ENCODE peak calls at places on chromosome X, in nine cellular contexts. One of them, this sample, is unnamed.

GRCh38 chrX:18534949-18535348 is 109.5 kb downstream of the CDKL5 start:
- DNase-seq in AML-193: no peak
- DNase-seq in ovary: no peak
- DNase-seq in Jurkat, Clone E6-1: no peak
- DNase-seq in neural crest cell: no peak
- DNase-seq in cardiac muscle cell: no peak
- DNase-seq in amniotic epithelial cell: no peak
- DNase-seq in HT-29: no peak
- DNase-seq in right atrium auricular region: no peak
- DNase-seq in this sample: no peak

GRCh38 chrX:11724122-11725017 is 33.7 kb upstream of the MSL3 start:
- DNase-seq in amniotic epithelial cell: peak; percentile 26
- DNase-seq in ovary: no peak
- DNase-seq in HT-29: peak; percentile 44
- DNase-seq in right atrium auricular region: no peak
- DNase-seq in neural crest cell: no peak
- DNase-seq in AML-193: no peak
- DNase-seq in Jurkat, Clone E6-1: peak; percentile 9
- DNase-seq in cardiac muscle cell: peak; percentile 56
- DNase-seq in this sample: peak; percentile 33

GRCh38 chrX:48937065-48937907 is 18.5 kb upstream of the PIM2 start:
- DNase-seq in amniotic epithelial cell: peak; percentile 31
- DNase-seq in Jurkat, Clone E6-1: peak; percentile 83
- DNase-seq in AML-193: peak; percentile 83
- DNase-seq in neural crest cell: no peak
- DNase-seq in right atrium auricular region: no peak
- DNase-seq in cardiac muscle cell: peak; percentile 34
- DNase-seq in HT-29: no peak
- DNase-seq in ovary: no peak
- DNase-seq in this sample: peak; percentile 93

GRCh38 chrX:13022926-13023325 is 21.5 kb downstream of the FAM9C start:
- DNase-seq in ovary: no peak
- DNase-seq in amniotic epithelial cell: no peak
- DNase-seq in Jurkat, Clone E6-1: no peak
- DNase-seq in neural crest cell: no peak
- DNase-seq in HT-29: no peak
- DNase-seq in AML-193: no peak
- DNase-seq in right atrium auricular region: no peak
- DNase-seq in cardiac muscle cell: no peak
- DNase-seq in this sample: no peak

GRCh38 chrX:53184836-53185235 is 40.2 kb downstream of the KDM5C start:
- DNase-seq in AML-193: no peak
- DNase-seq in HT-29: no peak
- DNase-seq in ovary: no peak
- DNase-seq in neural crest cell: no peak
- DNase-seq in cardiac muscle cell: peak; percentile 13
- DNase-seq in Jurkat, Clone E6-1: no peak
- DNase-seq in right atrium auricular region: no peak
- DNase-seq in amniotic epithelial cell: peak; percentile 26
- DNase-seq in this sample: no peak

GRCh38 chrX:68454476-68455150 is 21.3 kb upstream of the OPHN1 start:
- DNase-seq in right atrium auricular region: no peak
- DNase-seq in Jurkat, Clone E6-1: no peak
- DNase-seq in cardiac muscle cell: no peak
- DNase-seq in neural crest cell: no peak
- DNase-seq in amniotic epithelial cell: no peak
- DNase-seq in AML-193: no peak
- DNase-seq in ovary: no peak
- DNase-seq in HT-29: no peak
- DNase-seq in this sample: no peak

GRCh38 chrX:10106801-10107200 is 50.0 kb upstream of the CLCN4 start:
- DNase-seq in Jurkat, Clone E6-1: peak; percentile 75
- DNase-seq in AML-193: no peak
- DNase-seq in ovary: no peak
- DNase-seq in amniotic epithelial cell: no peak
- DNase-seq in neural crest cell: no peak
- DNase-seq in right atrium auricular region: no peak
- DNase-seq in HT-29: no peak
- DNase-seq in cardiac muscle cell: no peak
- DNase-seq in this sample: no peak

GRCh38 chrX:26442340-26442739 is 226.4 kb downstream of the MAGEB5 start:
- DNase-seq in HT-29: peak; percentile 44
- DNase-seq in right atrium auricular region: no peak
- DNase-seq in neural crest cell: no peak
- DNase-seq in amniotic epithelial cell: peak; percentile 24
- DNase-seq in Jurkat, Clone E6-1: no peak
- DNase-seq in cardiac muscle cell: peak; percentile 3
- DNase-seq in ovary: no peak
- DNase-seq in AML-193: peak; percentile 2
- DNase-seq in this sample: no peak

GRCh38 chrX:148960060-148960459 is 459.6 kb downstream of the AFF2 start:
- DNase-seq in HT-29: no peak
- DNase-seq in right atrium auricular region: no peak
- DNase-seq in cardiac muscle cell: peak; percentile 34
- DNase-seq in amniotic epithelial cell: peak; percentile 12
- DNase-seq in AML-193: no peak
- DNase-seq in Jurkat, Clone E6-1: no peak
- DNase-seq in ovary: no peak
- DNase-seq in neural crest cell: no peak
- DNase-seq in this sample: no peak

GRCh38 chrX:10741003-10741402 is 120.6 kb upstream of the MID1 start:
- DNase-seq in cardiac muscle cell: no peak
- DNase-seq in neural crest cell: no peak
- DNase-seq in ovary: no peak
- DNase-seq in HT-29: no peak
- DNase-seq in right atrium auricular region: no peak
- DNase-seq in AML-193: no peak
- DNase-seq in amniotic epithelial cell: peak; percentile 15
- DNase-seq in Jurkat, Clone E6-1: no peak
- DNase-seq in this sample: no peak

GRCh38 chrX:117517994-117518393 is 598.6 kb downstream of the KLHL13 start:
- DNase-seq in HT-29: no peak
- DNase-seq in amniotic epithelial cell: no peak
- DNase-seq in neural crest cell: no peak
- DNase-seq in Jurkat, Clone E6-1: no peak
- DNase-seq in ovary: no peak
- DNase-seq in right atrium auricular region: no peak
- DNase-seq in cardiac muscle cell: no peak
- DNase-seq in AML-193: no peak
- DNase-seq in this sample: no peak

GRCh38 chrX:111100191-111100590 is 4.2 kb downstream of the PAK3 start:
- DNase-seq in amniotic epithelial cell: peak; percentile 9
- DNase-seq in ovary: no peak
- DNase-seq in neural crest cell: peak; percentile 48
- DNase-seq in right atrium auricular region: no peak
- DNase-seq in HT-29: peak; percentile 66
- DNase-seq in AML-193: peak; percentile 25
- DNase-seq in cardiac muscle cell: peak; percentile 46
- DNase-seq in Jurkat, Clone E6-1: no peak
- DNase-seq in this sample: peak; percentile 62

This sample was measured in K562.